ENCODE peak calls at places on chromosome 10, in five cellular contexts. C, H, A, J and I are unnamed samples.

GRCh38 chr10:80537705-80538480 is at the start of gene SH2D4B:
- DNase-seq in C (no peak), H (no peak), A (peak), J (no peak), I (no peak)

GRCh38 chr10:4382811-4383210 is 443.2 kb upstream of the AKR1E2 start:
- DNase-seq in C (no peak), H (no peak), A (no peak), J (no peak), I (no peak)

GRCh38 chr10:118444016-118444415 is 101.9 kb upstream of the FAM204A start:
- DNase-seq in C (no peak), H (no peak), A (no peak), J (no peak), I (no peak)

GRCh38 chr10:49149881-49150280 is 16.1 kb upstream of the FAM170B start:
- DNase-seq in C (no peak), H (no peak), A (no peak), J (no peak), I (no peak)

GRCh38 chr10:60473557-60473956 is 83.9 kb upstream of the ANK3 start:
- DNase-seq in C (peak), H (peak), A (no peak), J (peak), I (no peak)

GRCh38 chr10:122062831-122063674 is 74.1 kb downstream of the TACC2 start:
- DNase-seq in C (peak), H (peak), A (peak), J (peak), I (peak)

GRCh38 chr10:24156686-24157085 is 52.3 kb upstream of the KIAA1217 start:
- DNase-seq in C (no peak), H (no peak), A (no peak), J (no peak), I (no peak)

GRCh38 chr10:72564596-72564995 is 61.3 kb downstream of the MICU1 start:
- DNase-seq in C (no peak), H (no peak), A (no peak), J (no peak), I (no peak)

GRCh38 chr10:74967850-74968620 is 141.6 kb downstream of the KAT6B start:
- DNase-seq in C (peak), H (no peak), A (peak), J (peak), I (no peak)

GRCh38 chr10:115432188-115432819 is 339.1 kb downstream of the ATRNL1 start:
- DNase-seq in C (no peak), H (no peak), A (peak), J (no peak), I (no peak)

GRCh38 chr10:5584895-5585516 is 60.2 kb downstream of the CALML3 start:
- DNase-seq in C (peak), H (peak), A (no peak), J (peak), I (peak)

GRCh38 chr10:48607356-48608278 is 2.7 kb upstream of the ARHGAP22 start:
- DNase-seq in C (no peak), H (no peak), A (no peak), J (no peak), I (no peak)

GRCh38 chr10:132570771-132571564 is 33.4 kb downstream of the INPP5A start:
- DNase-seq in C (no peak), H (no peak), A (peak), J (peak), I (no peak)

GRCh38 chr10:104122273-104123107 is 519 bp downstream of the SFR1 start:
- DNase-seq in C (no peak), H (no peak), A (no peak), J (no peak), I (no peak)

GRCh38 chr10:10726101-10726500 is 291.6 kb upstream of the CELF2 start:
- DNase-seq in C (no peak), H (no peak), A (no peak), J (no peak), I (no peak)

GRCh38 chr10:108783897-108784296 is 1139.4 kb downstream of the XPNPEP1 start:
- DNase-seq in C (peak), H (peak), A (peak), J (no peak), I (peak)

GRCh38 chr10:114453576-114453975 is 49.3 kb upstream of the AFAP1L2 start:
- DNase-seq in C (no peak), H (no peak), A (no peak), J (no peak), I (no peak)

GRCh38 chr10:90504172-90504571 is 353.7 kb downstream of the HTR7 start:
- DNase-seq in C (no peak), H (no peak), A (no peak), J (no peak), I (no peak)

GRCh38 chr10:64507869-64508609 is 986.8 kb downstream of the REEP3 start:
- DNase-seq in C (no peak), H (no peak), A (no peak), J (no peak), I (no peak)

GRCh38 chr10:96560970-96561887 is 25.6 kb downstream of the TM9SF3 start:
- DNase-seq in C (no peak), H (no peak), A (no peak), J (no peak), I (no peak)

GRCh38 chr10:28962768-28963167 is 285.4 kb downstream of the BAMBI start:
- DNase-seq in C (no peak), H (no peak), A (no peak), J (no peak), I (no peak)

GRCh38 chr10:11298116-11298515 is 280.4 kb downstream of the CELF2 start:
- DNase-seq in C (no peak), H (no peak), A (no peak), J (peak), I (no peak)

GRCh38 chr10:110498982-110499795 is 1.5 kb downstream of the DUSP5 start:
- DNase-seq in C (peak), H (no peak), A (peak), J (peak), I (peak)

GRCh38 chr10:102611514-102612095 is 32.7 kb upstream of the TRIM8 start:
- DNase-seq in C (no peak), H (no peak), A (no peak), J (peak), I (no peak)

GRCh38 chr10:96090463-96090800 is 39.7 kb upstream of the ZNF518A start:
- DNase-seq in C (no peak), H (no peak), A (no peak), J (no peak), I (no peak)

GRCh38 chr10:109877546-109877945 is 45.8 kb downstream of the XPNPEP1 start:
- DNase-seq in C (no peak), H (no peak), A (no peak), J (no peak), I (no peak)

GRCh38 chr10:98259606-98260319 is 8.2 kb downstream of the LOXL4 start:
- DNase-seq in C (no peak), H (no peak), A (no peak), J (no peak), I (no peak)

GRCh38 chr10:21379143-21379542 is 146.3 kb downstream of the SKIDA1 start:
- DNase-seq in C (no peak), H (no peak), A (no peak), J (no peak), I (no peak)

GRCh38 chr10:64275774-64276173 is 754.6 kb downstream of the REEP3 start:
- DNase-seq in C (no peak), H (no peak), A (no peak), J (no peak), I (no peak)

GRCh38 chr10:77422491-77423338 is 214.9 kb downstream of the KCNMA1 start:
- DNase-seq in C (no peak), H (no peak), A (no peak), J (no peak), I (no peak)

DNA sequence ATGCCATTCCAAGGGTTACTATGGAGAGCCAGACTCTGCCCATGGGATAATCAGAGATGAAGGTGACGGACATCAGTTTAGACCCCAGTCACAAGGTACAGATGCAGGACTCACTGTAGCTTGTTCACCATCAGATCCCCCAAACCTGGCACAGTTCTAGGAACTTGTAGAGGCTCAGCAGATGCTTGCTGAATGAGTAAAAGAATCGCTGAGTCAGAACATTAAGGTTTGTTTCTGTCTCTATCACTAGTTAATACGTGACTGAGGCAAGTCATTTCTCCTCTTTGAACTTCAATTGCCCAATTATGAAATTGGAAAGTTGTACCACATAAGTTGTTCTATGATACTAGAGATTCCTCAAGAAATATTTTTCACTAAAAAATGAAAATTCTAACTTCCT is 65.1 kb downstream of the PPP1R3C start:
- DNase-seq in C (no peak), H (no peak), A (no peak), J (no peak), I (no peak)
- TF ChIP-seq CTCF in C (no peak), H (no peak), A (no peak), J (no peak), I (no peak)

DNA sequence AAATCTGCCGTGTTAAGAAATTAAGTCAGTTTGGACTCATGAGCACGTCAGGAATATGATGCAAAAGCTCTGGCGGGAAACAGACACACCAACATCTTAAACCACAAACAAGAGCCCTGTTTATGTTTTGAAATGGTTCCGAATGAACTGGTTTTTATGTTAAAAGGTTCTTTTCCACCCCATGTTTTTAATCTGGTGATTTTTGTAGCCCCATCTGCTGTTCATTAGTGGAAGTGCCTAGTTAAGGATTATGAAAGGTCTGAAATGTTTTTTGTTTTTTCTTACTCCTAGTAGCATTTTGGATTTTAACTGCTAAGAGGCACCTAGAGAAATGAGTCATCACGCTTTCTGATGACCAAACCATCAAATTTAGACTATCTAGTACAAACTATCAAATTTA is 404.1 kb upstream of the MKI67 start:
- DNase-seq in C (no peak), H (peak), A (no peak), J (peak), I (no peak)
- TF ChIP-seq CTCF in C (peak), H (peak), A (peak), J (no peak), I (no peak)

DNA sequence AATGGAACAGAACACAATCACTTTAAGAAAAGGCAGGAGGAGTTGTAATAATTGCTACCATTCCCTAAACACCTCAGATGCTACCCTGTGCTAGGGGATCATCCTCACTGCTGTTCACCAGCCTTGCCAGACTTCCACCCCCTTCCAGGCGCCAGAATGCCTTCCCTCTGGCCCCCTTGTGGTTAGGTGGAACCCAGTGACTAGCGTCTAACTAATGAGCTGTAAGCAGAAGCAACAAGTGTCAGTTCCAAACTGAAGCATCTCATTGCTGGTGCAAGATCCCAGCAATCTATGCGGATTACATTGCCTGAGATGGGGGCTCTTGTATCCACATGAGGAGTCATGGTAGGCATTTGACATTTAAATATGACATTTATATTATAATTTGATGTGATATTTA is 86.6 kb downstream of the FRMD4A start:
- DNase-seq in C (no peak), H (no peak), A (peak), J (no peak), I (peak)
- TF ChIP-seq CTCF in C (no peak), H (no peak), A (peak), J (no peak), I (peak)

DNA sequence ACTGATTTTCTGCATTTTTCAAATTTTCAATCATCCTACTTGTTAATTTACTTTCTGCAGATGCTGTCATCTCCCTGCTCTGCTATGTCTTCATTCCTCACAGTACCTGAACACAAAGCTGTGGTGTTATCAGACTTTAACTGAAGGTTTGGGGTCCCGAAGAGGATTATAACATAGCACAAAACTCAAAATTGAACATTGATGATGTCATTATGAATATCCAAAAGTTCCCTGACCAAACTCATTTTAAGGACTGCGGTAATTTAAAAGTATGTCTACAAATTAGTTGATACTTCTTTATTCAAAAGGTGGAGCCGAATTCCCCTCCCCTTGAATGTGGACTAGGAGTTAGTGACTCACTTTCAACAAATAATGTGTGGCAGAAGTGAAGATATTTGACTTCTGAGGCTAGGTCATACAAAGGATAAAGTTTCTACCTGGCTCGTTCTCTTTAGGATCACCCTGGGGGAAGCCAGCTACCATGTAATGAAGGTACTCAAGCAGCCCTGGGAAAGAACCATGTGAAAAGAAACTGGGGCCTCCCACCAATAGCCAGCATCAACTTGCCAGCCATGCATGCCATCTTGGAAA is 6.4 kb upstream of the ENTPD7 start:
- DNase-seq in C (peak), H (no peak), A (no peak), J (no peak), I (no peak)
- TF ChIP-seq CTCF in C (no peak), H (no peak), A (no peak), J (no peak), I (no peak)